ENCODE peak calls at places on chromosome 21, in seven cellular contexts. One of them, this sample, is unnamed.

GRCh38 chr21:25733859-25734653 is 648 bp downstream of the ATP5PF start:
- DNase-seq in psoas muscle: no peak
- DNase-seq in GM20000: peak
- DNase-seq in IMR-90: peak
- DNase-seq in fibroblast of the aortic adventitia: peak
- DNase-seq in choroid plexus epithelial cell: peak
- DNase-seq in CD8-positive, alpha-beta T cell: peak
- DNase-seq in this sample: no peak

GRCh38 chr21:17462276-17462981 is 50.4 kb upstream of the CXADR start:
- DNase-seq in psoas muscle: no peak
- DNase-seq in choroid plexus epithelial cell: peak
- DNase-seq in GM20000: no peak
- DNase-seq in fibroblast of the aortic adventitia: peak
- DNase-seq in CD8-positive, alpha-beta T cell: no peak
- DNase-seq in IMR-90: peak
- DNase-seq in this sample: no peak

GRCh38 chr21:27233514-27233913 is 266.6 kb upstream of the ADAMTS5 start:
- DNase-seq in IMR-90: no peak
- DNase-seq in GM20000: no peak
- DNase-seq in CD8-positive, alpha-beta T cell: no peak
- DNase-seq in psoas muscle: no peak
- DNase-seq in choroid plexus epithelial cell: no peak
- DNase-seq in fibroblast of the aortic adventitia: no peak
- DNase-seq in this sample: no peak

GRCh38 chr21:44755227-44755626 is 43.9 kb upstream of the TSPEAR start:
- DNase-seq in psoas muscle: no peak
- DNase-seq in fibroblast of the aortic adventitia: peak
- DNase-seq in choroid plexus epithelial cell: peak
- DNase-seq in IMR-90: no peak
- DNase-seq in CD8-positive, alpha-beta T cell: no peak
- DNase-seq in GM20000: no peak
- DNase-seq in this sample: no peak

GRCh38 chr21:46038871-46039397 is 57.4 kb downstream of the COL6A1 start:
- DNase-seq in CD8-positive, alpha-beta T cell: no peak
- DNase-seq in GM20000: no peak
- DNase-seq in fibroblast of the aortic adventitia: peak
- DNase-seq in choroid plexus epithelial cell: peak
- DNase-seq in psoas muscle: peak
- DNase-seq in IMR-90: peak
- DNase-seq in this sample: no peak

GRCh38 chr21:32772281-32773047 is 909 bp upstream of the PAXBP1 start:
- DNase-seq in choroid plexus epithelial cell: peak
- DNase-seq in CD8-positive, alpha-beta T cell: peak
- DNase-seq in psoas muscle: no peak
- DNase-seq in IMR-90: peak
- DNase-seq in GM20000: peak
- DNase-seq in fibroblast of the aortic adventitia: peak
- DNase-seq in this sample: peak

GRCh38 chr21:26788783-26789182 is 56.4 kb downstream of the ADAMTS1 start:
- DNase-seq in psoas muscle: peak
- DNase-seq in IMR-90: peak
- DNase-seq in choroid plexus epithelial cell: no peak
- DNase-seq in fibroblast of the aortic adventitia: peak
- DNase-seq in CD8-positive, alpha-beta T cell: no peak
- DNase-seq in GM20000: no peak
- DNase-seq in this sample: no peak

GRCh38 chr21:35225573-35225972 is 176.5 kb upstream of the RUNX1 start:
- DNase-seq in choroid plexus epithelial cell: no peak
- DNase-seq in psoas muscle: no peak
- DNase-seq in IMR-90: no peak
- DNase-seq in GM20000: no peak
- DNase-seq in fibroblast of the aortic adventitia: no peak
- DNase-seq in CD8-positive, alpha-beta T cell: no peak
- DNase-seq in this sample: no peak

GRCh38 chr21:14567557-14568279 is 21.6 kb upstream of the SAMSN1 start:
- DNase-seq in CD8-positive, alpha-beta T cell: no peak
- DNase-seq in GM20000: no peak
- DNase-seq in IMR-90: no peak
- DNase-seq in choroid plexus epithelial cell: peak
- DNase-seq in psoas muscle: no peak
- DNase-seq in fibroblast of the aortic adventitia: no peak
- DNase-seq in this sample: no peak

GRCh38 chr21:18549214-18549905 is 145.8 kb upstream of the TMPRSS15 start:
- DNase-seq in IMR-90: no peak
- DNase-seq in psoas muscle: no peak
- DNase-seq in choroid plexus epithelial cell: peak
- DNase-seq in fibroblast of the aortic adventitia: no peak
- DNase-seq in CD8-positive, alpha-beta T cell: no peak
- DNase-seq in GM20000: no peak
- DNase-seq in this sample: no peak

GRCh38 chr21:36630485-36631206 is 68.3 kb upstream of the SIM2 start:
- DNase-seq in GM20000: peak
- DNase-seq in fibroblast of the aortic adventitia: peak
- DNase-seq in choroid plexus epithelial cell: peak
- DNase-seq in psoas muscle: peak
- DNase-seq in CD8-positive, alpha-beta T cell: peak
- DNase-seq in IMR-90: peak
- DNase-seq in this sample: peak

GRCh38 chr21:44419679-44420078 is 35.6 kb upstream of the LRRC3 start:
- DNase-seq in choroid plexus epithelial cell: no peak
- DNase-seq in IMR-90: no peak
- DNase-seq in fibroblast of the aortic adventitia: no peak
- DNase-seq in psoas muscle: no peak
- DNase-seq in GM20000: no peak
- DNase-seq in CD8-positive, alpha-beta T cell: no peak
- DNase-seq in this sample: no peak

GRCh38 chr21:38297193-38297592 is 40.4 kb downstream of the KCNJ15 start:
- DNase-seq in CD8-positive, alpha-beta T cell: no peak
- DNase-seq in IMR-90: peak
- DNase-seq in GM20000: no peak
- DNase-seq in fibroblast of the aortic adventitia: no peak
- DNase-seq in psoas muscle: no peak
- DNase-seq in choroid plexus epithelial cell: peak
- DNase-seq in this sample: no peak

GRCh38 chr21:46555225-46555617 is 49.7 kb downstream of the S100B start:
- DNase-seq in fibroblast of the aortic adventitia: no peak
- DNase-seq in psoas muscle: no peak
- DNase-seq in choroid plexus epithelial cell: no peak
- DNase-seq in IMR-90: no peak
- DNase-seq in GM20000: no peak
- DNase-seq in CD8-positive, alpha-beta T cell: no peak
- DNase-seq in this sample: no peak

GRCh38 chr21:38768385-38769071 is 37.2 kb upstream of the ETS2 start:
- DNase-seq in fibroblast of the aortic adventitia: peak
- DNase-seq in IMR-90: peak
- DNase-seq in choroid plexus epithelial cell: peak
- DNase-seq in psoas muscle: no peak
- DNase-seq in CD8-positive, alpha-beta T cell: no peak
- DNase-seq in GM20000: peak
- DNase-seq in this sample: no peak

GRCh38 chr21:39788383-39788782 is 43.4 kb downstream of the IGSF5 start:
- DNase-seq in GM20000: no peak
- DNase-seq in psoas muscle: peak
- DNase-seq in CD8-positive, alpha-beta T cell: no peak
- DNase-seq in fibroblast of the aortic adventitia: no peak
- DNase-seq in choroid plexus epithelial cell: peak
- DNase-seq in IMR-90: peak
- DNase-seq in this sample: no peak

GRCh38 chr21:46517361-46517760 is 58.7 kb downstream of the DIP2A start:
- DNase-seq in CD8-positive, alpha-beta T cell: no peak
- DNase-seq in fibroblast of the aortic adventitia: no peak
- DNase-seq in GM20000: no peak
- DNase-seq in psoas muscle: peak
- DNase-seq in IMR-90: no peak
- DNase-seq in choroid plexus epithelial cell: peak
- DNase-seq in this sample: no peak

GRCh38 chr21:27171704-27172103 is 204.8 kb upstream of the ADAMTS5 start:
- DNase-seq in fibroblast of the aortic adventitia: peak
- DNase-seq in choroid plexus epithelial cell: peak
- DNase-seq in IMR-90: peak
- DNase-seq in GM20000: no peak
- DNase-seq in psoas muscle: no peak
- DNase-seq in CD8-positive, alpha-beta T cell: no peak
- DNase-seq in this sample: no peak

GRCh38 chr21:38869946-38870345 is 64.2 kb downstream of the ETS2 start:
- DNase-seq in choroid plexus epithelial cell: peak
- DNase-seq in GM20000: no peak
- DNase-seq in fibroblast of the aortic adventitia: peak
- DNase-seq in CD8-positive, alpha-beta T cell: no peak
- DNase-seq in IMR-90: peak
- DNase-seq in psoas muscle: no peak
- DNase-seq in this sample: no peak

GRCh38 chr21:39637197-39637970 is 24.6 kb downstream of the B3GALT5 start:
- DNase-seq in fibroblast of the aortic adventitia: no peak
- DNase-seq in CD8-positive, alpha-beta T cell: no peak
- DNase-seq in GM20000: no peak
- DNase-seq in choroid plexus epithelial cell: no peak
- DNase-seq in psoas muscle: no peak
- DNase-seq in IMR-90: no peak
- DNase-seq in this sample: no peak

GRCh38 chr21:31403596-31404333 is 59.7 kb upstream of the TIAM1 start:
- DNase-seq in GM20000: no peak
- DNase-seq in choroid plexus epithelial cell: no peak
- DNase-seq in IMR-90: no peak
- DNase-seq in fibroblast of the aortic adventitia: no peak
- DNase-seq in psoas muscle: no peak
- DNase-seq in CD8-positive, alpha-beta T cell: no peak
- DNase-seq in this sample: no peak

GRCh38 chr21:17607684-17608083 is 5.0 kb downstream of the BTG3 start:
- DNase-seq in psoas muscle: no peak
- DNase-seq in choroid plexus epithelial cell: peak
- DNase-seq in CD8-positive, alpha-beta T cell: no peak
- DNase-seq in fibroblast of the aortic adventitia: no peak
- DNase-seq in IMR-90: no peak
- DNase-seq in GM20000: no peak
- DNase-seq in this sample: no peak

GRCh38 chr21:14947613-14948160 is 117.1 kb downstream of the NRIP1 start:
- DNase-seq in IMR-90: no peak
- DNase-seq in psoas muscle: no peak
- DNase-seq in fibroblast of the aortic adventitia: no peak
- DNase-seq in CD8-positive, alpha-beta T cell: no peak
- DNase-seq in GM20000: no peak
- DNase-seq in choroid plexus epithelial cell: no peak
- DNase-seq in this sample: no peak

DNA sequence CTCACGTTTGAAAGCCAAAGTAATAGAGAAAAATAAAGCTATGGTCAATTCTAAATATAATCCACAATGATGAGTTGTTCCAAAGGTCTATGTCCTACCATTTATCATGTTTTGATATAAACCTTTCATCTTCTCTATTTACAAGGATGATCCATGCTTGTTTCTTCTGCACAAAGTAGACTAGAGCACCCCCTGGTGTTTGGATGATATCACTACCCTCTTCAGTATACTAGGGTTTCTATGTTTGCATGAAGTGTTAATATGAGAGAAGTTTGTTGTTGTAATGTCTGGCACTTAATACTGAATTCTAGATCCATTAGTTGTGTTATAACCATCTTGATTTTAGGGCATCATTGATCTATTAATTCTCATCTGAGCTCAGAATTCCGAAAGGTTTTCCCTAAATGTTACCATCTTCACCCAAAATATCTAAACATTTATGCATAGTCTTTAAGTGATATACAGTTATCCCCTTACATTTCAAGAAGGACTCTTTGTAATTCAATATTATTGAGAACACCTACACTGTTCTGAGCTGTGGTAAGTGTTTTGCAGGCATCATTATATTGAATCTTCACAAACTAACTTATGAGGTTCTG is 21.1 kb downstream of the CLDN8 start:
- DNase-seq in psoas muscle: no peak
- DNase-seq in fibroblast of the aortic adventitia: peak
- DNase-seq in choroid plexus epithelial cell: peak
- DNase-seq in GM20000: peak
- DNase-seq in IMR-90: no peak
- DNase-seq in CD8-positive, alpha-beta T cell: no peak
- DNase-seq in this sample: no peak
- TF ChIP-seq CTCF in psoas muscle: peak
- TF ChIP-seq CTCF in fibroblast of the aortic adventitia: peak
- TF ChIP-seq CTCF in choroid plexus epithelial cell: peak
- TF ChIP-seq CTCF in GM20000: peak
- TF ChIP-seq CTCF in IMR-90: no peak
- TF ChIP-seq CTCF in CD8-positive, alpha-beta T cell: no peak
- TF ChIP-seq CTCF in this sample: peak

DNA sequence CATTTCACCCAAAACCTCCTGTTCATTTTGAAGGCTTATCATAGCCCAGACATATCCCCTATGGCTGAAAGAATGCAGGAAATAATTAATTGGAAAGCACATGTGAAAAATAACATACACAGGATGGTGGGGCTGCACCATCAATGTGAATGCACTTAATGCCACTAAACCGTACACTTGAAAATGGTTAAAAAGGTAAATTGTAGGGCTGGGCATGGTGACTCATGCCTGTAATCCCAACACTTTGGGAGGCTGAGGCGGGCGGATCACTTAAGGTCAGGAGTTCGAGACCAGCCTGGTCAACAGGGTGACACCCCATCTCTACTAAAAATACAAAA is 98.7 kb upstream of the BACE2 start:
- DNase-seq in CD8-positive, alpha-beta T cell: no peak
- DNase-seq in choroid plexus epithelial cell: no peak
- DNase-seq in psoas muscle: no peak
- DNase-seq in GM20000: no peak
- DNase-seq in fibroblast of the aortic adventitia: no peak
- DNase-seq in IMR-90: no peak
- DNase-seq in this sample: no peak
- TF ChIP-seq CTCF in CD8-positive, alpha-beta T cell: peak
- TF ChIP-seq CTCF in choroid plexus epithelial cell: no peak
- TF ChIP-seq CTCF in psoas muscle: no peak
- TF ChIP-seq CTCF in GM20000: no peak
- TF ChIP-seq CTCF in fibroblast of the aortic adventitia: no peak
- TF ChIP-seq CTCF in IMR-90: no peak
- TF ChIP-seq CTCF in this sample: no peak

GRCh38 chr21:28657576-28657975 is 335.1 kb downstream of the LTN1 start:
- DNase-seq in GM20000: no peak
- DNase-seq in IMR-90: no peak
- DNase-seq in CD8-positive, alpha-beta T cell: no peak
- DNase-seq in psoas muscle: no peak
- DNase-seq in fibroblast of the aortic adventitia: peak
- DNase-seq in choroid plexus epithelial cell: no peak
- DNase-seq in this sample: no peak

GRCh38 chr21:28663111-28663693 is 329.5 kb downstream of the LTN1 start:
- DNase-seq in fibroblast of the aortic adventitia: peak
- DNase-seq in choroid plexus epithelial cell: no peak
- DNase-seq in GM20000: no peak
- DNase-seq in psoas muscle: no peak
- DNase-seq in IMR-90: no peak
- DNase-seq in CD8-positive, alpha-beta T cell: no peak
- DNase-seq in this sample: no peak
- TF ChIP-seq CTCF in fibroblast of the aortic adventitia: no peak
- TF ChIP-seq CTCF in choroid plexus epithelial cell: no peak
- TF ChIP-seq CTCF in GM20000: no peak
- TF ChIP-seq CTCF in psoas muscle: no peak
- TF ChIP-seq CTCF in IMR-90: no peak
- TF ChIP-seq CTCF in CD8-positive, alpha-beta T cell: no peak
- TF ChIP-seq CTCF in this sample: no peak

DNA sequence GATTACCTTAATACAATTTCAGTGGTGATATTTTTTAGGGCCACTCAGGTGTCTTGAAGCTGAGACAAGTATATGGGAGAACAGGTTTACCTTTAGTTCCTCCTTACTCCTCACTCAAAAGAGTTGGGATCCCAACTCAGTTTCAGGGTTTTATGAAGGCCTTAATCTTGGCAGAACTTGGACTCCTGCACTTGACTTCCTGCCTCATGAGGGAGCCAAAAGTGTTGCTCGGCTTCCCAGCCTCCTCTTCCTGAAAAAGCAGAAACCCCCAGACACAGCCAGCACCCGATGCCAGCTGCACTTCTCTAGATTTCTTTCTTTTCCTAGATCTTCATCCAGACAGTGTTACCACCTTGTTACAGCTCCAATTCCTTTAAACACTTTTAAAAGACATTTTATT is 70.8 kb upstream of the TMPRSS2 start:
- DNase-seq in choroid plexus epithelial cell: no peak
- DNase-seq in CD8-positive, alpha-beta T cell: no peak
- DNase-seq in GM20000: no peak
- DNase-seq in fibroblast of the aortic adventitia: no peak
- DNase-seq in psoas muscle: no peak
- DNase-seq in IMR-90: no peak
- DNase-seq in this sample: no peak
- TF ChIP-seq CTCF in choroid plexus epithelial cell: no peak
- TF ChIP-seq CTCF in CD8-positive, alpha-beta T cell: no peak
- TF ChIP-seq CTCF in GM20000: no peak
- TF ChIP-seq CTCF in fibroblast of the aortic adventitia: no peak
- TF ChIP-seq CTCF in psoas muscle: no peak
- TF ChIP-seq CTCF in IMR-90: no peak
- TF ChIP-seq CTCF in this sample: no peak